ENCODE peak calls at places on chromosome 13, in eight cellular contexts. One of them, this sample, is unnamed.

GRCh38 chr13:57682128-57682716 is 50.7 kb downstream of the PCDH17 start:
- DNase-seq in IMR-90: no peak
- DNase-seq in CD8-positive, alpha-beta T cell: no peak
- DNase-seq in testis: no peak
- DNase-seq in psoas muscle: no peak
- DNase-seq in transverse colon: no peak
- DNase-seq in esophagus squamous epithelium: no peak
- DNase-seq in tibial artery: no peak
- DNase-seq in this sample: no peak

GRCh38 chr13:33105387-33106005 is 89.3 kb downstream of the KL start:
- DNase-seq in esophagus squamous epithelium: no peak
- DNase-seq in IMR-90: no peak
- DNase-seq in psoas muscle: peak; percentile 52
- DNase-seq in transverse colon: no peak
- DNase-seq in CD8-positive, alpha-beta T cell: no peak
- DNase-seq in testis: no peak
- DNase-seq in tibial artery: no peak
- DNase-seq in this sample: no peak

GRCh38 chr13:34640179-34640929 is 301.7 kb upstream of the NBEA start:
- DNase-seq in CD8-positive, alpha-beta T cell: no peak
- DNase-seq in esophagus squamous epithelium: no peak
- DNase-seq in transverse colon: no peak
- DNase-seq in IMR-90: no peak
- DNase-seq in tibial artery: no peak
- DNase-seq in psoas muscle: no peak
- DNase-seq in testis: no peak
- DNase-seq in this sample: no peak

GRCh38 chr13:97977376-97977705 is 23.9 kb downstream of the IPO5 start:
- DNase-seq in transverse colon: no peak
- DNase-seq in tibial artery: no peak
- DNase-seq in CD8-positive, alpha-beta T cell: no peak
- DNase-seq in esophagus squamous epithelium: no peak
- DNase-seq in psoas muscle: no peak
- DNase-seq in IMR-90: no peak
- DNase-seq in testis: no peak
- DNase-seq in this sample: no peak

GRCh38 chr13:52010890-52011689 is at the start of gene ATP7B:
- DNase-seq in CD8-positive, alpha-beta T cell: peak; percentile 18
- DNase-seq in transverse colon: peak; percentile 34
- DNase-seq in testis: peak; percentile 36
- DNase-seq in esophagus squamous epithelium: no peak
- DNase-seq in IMR-90: no peak
- DNase-seq in tibial artery: peak; percentile 23
- DNase-seq in psoas muscle: peak; percentile 49
- DNase-seq in this sample: peak; percentile 66

GRCh38 chr13:39415403-39415802 is 187.6 kb downstream of the LHFPL6 start:
- DNase-seq in transverse colon: no peak
- DNase-seq in esophagus squamous epithelium: no peak
- DNase-seq in IMR-90: peak; percentile 43
- DNase-seq in testis: peak; percentile 73
- DNase-seq in CD8-positive, alpha-beta T cell: no peak
- DNase-seq in tibial artery: peak; percentile 42
- DNase-seq in psoas muscle: peak; percentile 70
- DNase-seq in this sample: no peak

GRCh38 chr13:64239372-64239771 is 2823.7 kb upstream of the PCDH20 start:
- DNase-seq in tibial artery: no peak
- DNase-seq in CD8-positive, alpha-beta T cell: no peak
- DNase-seq in esophagus squamous epithelium: no peak
- DNase-seq in transverse colon: no peak
- DNase-seq in testis: no peak
- DNase-seq in psoas muscle: no peak
- DNase-seq in IMR-90: peak; percentile 70
- DNase-seq in this sample: no peak

GRCh38 chr13:102191951-102192461 is 209.8 kb downstream of the FGF14 start:
- DNase-seq in IMR-90: peak; percentile 62
- DNase-seq in testis: no peak
- DNase-seq in CD8-positive, alpha-beta T cell: no peak
- DNase-seq in psoas muscle: no peak
- DNase-seq in esophagus squamous epithelium: no peak
- DNase-seq in transverse colon: no peak
- DNase-seq in tibial artery: peak; percentile 33
- DNase-seq in this sample: no peak

GRCh38 chr13:24074687-24075086 is 85.8 kb upstream of the SPATA13 start:
- DNase-seq in psoas muscle: no peak
- DNase-seq in transverse colon: no peak
- DNase-seq in CD8-positive, alpha-beta T cell: no peak
- DNase-seq in IMR-90: no peak
- DNase-seq in tibial artery: peak; percentile 51
- DNase-seq in testis: no peak
- DNase-seq in esophagus squamous epithelium: no peak
- DNase-seq in this sample: no peak

GRCh38 chr13:61146571-61146970 is 269.1 kb downstream of the PCDH20 start:
- DNase-seq in transverse colon: no peak
- DNase-seq in esophagus squamous epithelium: no peak
- DNase-seq in CD8-positive, alpha-beta T cell: no peak
- DNase-seq in testis: no peak
- DNase-seq in tibial artery: no peak
- DNase-seq in psoas muscle: no peak
- DNase-seq in IMR-90: no peak
- DNase-seq in this sample: no peak

GRCh38 chr13:73074101-73074500 is 15.3 kb downstream of the KLF5 start:
- DNase-seq in transverse colon: no peak
- DNase-seq in testis: no peak
- DNase-seq in CD8-positive, alpha-beta T cell: no peak
- DNase-seq in tibial artery: no peak
- DNase-seq in IMR-90: peak; percentile 16
- DNase-seq in psoas muscle: no peak
- DNase-seq in esophagus squamous epithelium: no peak
- DNase-seq in this sample: no peak

GRCh38 chr13:74290324-74290773 is 156.1 kb upstream of the KLF12 start:
- DNase-seq in IMR-90: peak; percentile 79
- DNase-seq in CD8-positive, alpha-beta T cell: peak; percentile 44
- DNase-seq in esophagus squamous epithelium: no peak
- DNase-seq in transverse colon: peak; percentile 9
- DNase-seq in psoas muscle: no peak
- DNase-seq in tibial artery: no peak
- DNase-seq in testis: peak; percentile 36
- DNase-seq in this sample: no peak

GRCh38 chr13:38530492-38530891 is 156.4 kb upstream of the FREM2 start:
- DNase-seq in IMR-90: peak; percentile 1
- DNase-seq in testis: no peak
- DNase-seq in psoas muscle: no peak
- DNase-seq in CD8-positive, alpha-beta T cell: no peak
- DNase-seq in tibial artery: no peak
- DNase-seq in transverse colon: no peak
- DNase-seq in esophagus squamous epithelium: no peak
- DNase-seq in this sample: no peak

GRCh38 chr13:106533940-106534843 is 1.3 kb downstream of the EFNB2 start:
- DNase-seq in transverse colon: peak; percentile 63
- DNase-seq in esophagus squamous epithelium: no peak
- DNase-seq in IMR-90: peak; percentile 63
- DNase-seq in CD8-positive, alpha-beta T cell: peak; percentile 22
- DNase-seq in psoas muscle: peak; percentile 61
- DNase-seq in tibial artery: peak; percentile 40
- DNase-seq in testis: peak; percentile 57
- DNase-seq in this sample: peak; percentile 78

GRCh38 chr13:74695021-74695800 is 561.0 kb upstream of the KLF12 start:
- DNase-seq in psoas muscle: no peak
- DNase-seq in CD8-positive, alpha-beta T cell: no peak
- DNase-seq in IMR-90: no peak
- DNase-seq in testis: no peak
- DNase-seq in esophagus squamous epithelium: no peak
- DNase-seq in tibial artery: no peak
- DNase-seq in transverse colon: no peak
- DNase-seq in this sample: no peak

GRCh38 chr13:97328222-97328790 is 105.7 kb upstream of the RAP2A start:
- DNase-seq in esophagus squamous epithelium: no peak
- DNase-seq in testis: peak; percentile 41
- DNase-seq in transverse colon: no peak
- DNase-seq in tibial artery: no peak
- DNase-seq in psoas muscle: peak; percentile 54
- DNase-seq in CD8-positive, alpha-beta T cell: no peak
- DNase-seq in IMR-90: peak; percentile 86
- DNase-seq in this sample: no peak

DNA sequence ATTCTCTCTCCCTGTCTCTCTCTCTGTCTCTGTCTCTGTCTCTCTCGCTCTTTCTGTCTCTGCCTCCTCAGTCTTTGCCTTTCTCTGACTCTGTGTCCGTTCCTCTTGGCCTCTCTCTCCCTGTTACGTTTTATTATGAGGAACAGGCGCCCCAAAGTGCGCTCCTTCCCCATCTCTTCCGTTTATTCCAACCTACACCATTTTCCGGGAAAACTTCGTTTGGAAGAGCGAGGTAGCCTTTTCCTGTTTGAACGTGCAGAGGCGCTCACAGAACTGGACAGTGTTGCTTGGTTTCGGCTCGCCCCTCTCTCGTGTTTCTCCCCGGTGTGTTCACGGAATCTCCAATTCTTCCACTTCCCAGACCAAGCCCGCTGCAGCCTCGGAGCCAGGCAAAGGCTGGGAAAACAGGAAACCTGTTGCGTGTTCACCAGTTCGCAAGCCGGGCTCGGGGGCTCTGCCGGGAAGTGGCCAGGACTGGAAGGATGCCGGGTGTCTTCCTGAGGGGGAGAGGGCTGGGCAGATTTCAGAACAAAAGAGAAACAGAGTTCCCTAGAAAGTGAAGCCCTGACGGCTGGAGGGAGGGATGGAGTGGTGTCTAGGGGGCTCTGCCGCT is 605 bp downstream of the TMEM255B start:
- DNase-seq in psoas muscle: no peak
- DNase-seq in CD8-positive, alpha-beta T cell: no peak
- DNase-seq in tibial artery: peak; percentile 43
- DNase-seq in IMR-90: peak; percentile 9
- DNase-seq in transverse colon: no peak
- DNase-seq in esophagus squamous epithelium: no peak
- DNase-seq in testis: peak; percentile 36
- DNase-seq in this sample: no peak
- H3K4me3 ChIP-seq in psoas muscle: peak overlapping the region; percentile 71
- H3K4me3 ChIP-seq in CD8-positive, alpha-beta T cell: peak overlapping the region; percentile 67
- H3K4me3 ChIP-seq in tibial artery: peak overlapping the region; percentile 62
- H3K4me3 ChIP-seq in IMR-90: peak overlapping the region; percentile 52
- H3K4me3 ChIP-seq in transverse colon: peak overlapping the region; percentile 52
- H3K4me3 ChIP-seq in esophagus squamous epithelium: peak overlapping the region; percentile 78
- H3K4me3 ChIP-seq in testis: peak overlapping the region; percentile 76
- H3K4me3 ChIP-seq in this sample: peak overlapping the region; percentile 76

GRCh38 chr13:110361365-110361911 is 54.4 kb downstream of the COL4A2 start:
- DNase-seq in testis: peak; percentile 51
- DNase-seq in CD8-positive, alpha-beta T cell: no peak
- DNase-seq in esophagus squamous epithelium: no peak
- DNase-seq in IMR-90: peak; percentile 88
- DNase-seq in psoas muscle: peak; percentile 79
- DNase-seq in tibial artery: peak; percentile 81
- DNase-seq in transverse colon: peak; percentile 50
- DNase-seq in this sample: peak; percentile 54

GRCh38 chr13:110358381-110358780 is 51.3 kb downstream of the COL4A2 start:
- DNase-seq in IMR-90: no peak
- DNase-seq in testis: no peak
- DNase-seq in psoas muscle: no peak
- DNase-seq in tibial artery: no peak
- DNase-seq in CD8-positive, alpha-beta T cell: no peak
- DNase-seq in esophagus squamous epithelium: no peak
- DNase-seq in transverse colon: no peak
- DNase-seq in this sample: peak; percentile 49

GRCh38 chr13:110360598-110360997 is 53.5 kb downstream of the COL4A2 start:
- DNase-seq in testis: no peak
- DNase-seq in tibial artery: no peak
- DNase-seq in esophagus squamous epithelium: no peak
- DNase-seq in CD8-positive, alpha-beta T cell: no peak
- DNase-seq in IMR-90: no peak
- DNase-seq in transverse colon: no peak
- DNase-seq in psoas muscle: no peak
- DNase-seq in this sample: peak; percentile 61

GRCh38 chr13:110363009-110363408 is 55.9 kb downstream of the COL4A2 start:
- DNase-seq in CD8-positive, alpha-beta T cell: no peak
- DNase-seq in esophagus squamous epithelium: no peak
- DNase-seq in psoas muscle: no peak
- DNase-seq in transverse colon: no peak
- DNase-seq in tibial artery: peak; percentile 55
- DNase-seq in IMR-90: no peak
- DNase-seq in testis: no peak
- DNase-seq in this sample: peak; percentile 81

GRCh38 chr13:110359840-110360301 is 52.8 kb downstream of the COL4A2 start:
- DNase-seq in IMR-90: peak; percentile 97
- DNase-seq in testis: no peak
- DNase-seq in esophagus squamous epithelium: no peak
- DNase-seq in CD8-positive, alpha-beta T cell: no peak
- DNase-seq in transverse colon: no peak
- DNase-seq in psoas muscle: no peak
- DNase-seq in tibial artery: no peak
- DNase-seq in this sample: no peak
- H3K27ac ChIP-seq in IMR-90: peak overlapping the region; percentile 89
- H3K27ac ChIP-seq in testis: no peak overlapping the region
- H3K27ac ChIP-seq in esophagus squamous epithelium: peak overlapping the region; percentile 77
- H3K27ac ChIP-seq in CD8-positive, alpha-beta T cell: no peak overlapping the region
- H3K27ac ChIP-seq in transverse colon: peak overlapping the region; percentile 80
- H3K27ac ChIP-seq in psoas muscle: peak overlapping the region; percentile 13
- H3K27ac ChIP-seq in tibial artery: peak overlapping the region; percentile 73
- H3K27ac ChIP-seq in this sample: peak overlapping the region; percentile 81

GRCh38 chr13:110102053-110102452 is 204.9 kb downstream of the COL4A1 start:
- DNase-seq in psoas muscle: no peak
- DNase-seq in testis: no peak
- DNase-seq in IMR-90: no peak
- DNase-seq in esophagus squamous epithelium: no peak
- DNase-seq in CD8-positive, alpha-beta T cell: no peak
- DNase-seq in tibial artery: no peak
- DNase-seq in transverse colon: no peak
- DNase-seq in this sample: no peak

GRCh38 chr13:110105136-110105535 is 201.8 kb downstream of the COL4A1 start:
- DNase-seq in testis: no peak
- DNase-seq in esophagus squamous epithelium: no peak
- DNase-seq in psoas muscle: no peak
- DNase-seq in CD8-positive, alpha-beta T cell: no peak
- DNase-seq in transverse colon: no peak
- DNase-seq in tibial artery: no peak
- DNase-seq in IMR-90: no peak
- DNase-seq in this sample: no peak

GRCh38 chr13:110103026-110103425 is 203.9 kb downstream of the COL4A1 start:
- DNase-seq in psoas muscle: no peak
- DNase-seq in esophagus squamous epithelium: no peak
- DNase-seq in IMR-90: no peak
- DNase-seq in tibial artery: no peak
- DNase-seq in testis: no peak
- DNase-seq in CD8-positive, alpha-beta T cell: no peak
- DNase-seq in transverse colon: no peak
- DNase-seq in this sample: no peak

GRCh38 chr13:110106726-110107125 is 200.2 kb downstream of the COL4A1 start:
- DNase-seq in transverse colon: peak; percentile 29
- DNase-seq in IMR-90: no peak
- DNase-seq in CD8-positive, alpha-beta T cell: no peak
- DNase-seq in psoas muscle: no peak
- DNase-seq in testis: peak; percentile 64
- DNase-seq in esophagus squamous epithelium: no peak
- DNase-seq in tibial artery: peak; percentile 60
- DNase-seq in this sample: no peak

GRCh38 chr13:110103479-110103878 is 203.5 kb downstream of the COL4A1 start:
- DNase-seq in esophagus squamous epithelium: no peak
- DNase-seq in tibial artery: no peak
- DNase-seq in transverse colon: no peak
- DNase-seq in testis: no peak
- DNase-seq in psoas muscle: no peak
- DNase-seq in IMR-90: no peak
- DNase-seq in CD8-positive, alpha-beta T cell: no peak
- DNase-seq in this sample: no peak
- H3K4me3 ChIP-seq in esophagus squamous epithelium: no peak overlapping the region
- H3K4me3 ChIP-seq in tibial artery: no peak overlapping the region
- H3K4me3 ChIP-seq in transverse colon: no peak overlapping the region
- H3K4me3 ChIP-seq in testis: no peak overlapping the region
- H3K4me3 ChIP-seq in psoas muscle: no peak overlapping the region
- H3K4me3 ChIP-seq in IMR-90: no peak overlapping the region
- H3K4me3 ChIP-seq in CD8-positive, alpha-beta T cell: no peak overlapping the region
- H3K4me3 ChIP-seq in this sample: no peak overlapping the region

GRCh38 chr13:109331898-109332297 is 454.5 kb downstream of the IRS2 start:
- DNase-seq in IMR-90: peak; percentile 89
- DNase-seq in testis: no peak
- DNase-seq in tibial artery: no peak
- DNase-seq in psoas muscle: no peak
- DNase-seq in esophagus squamous epithelium: no peak
- DNase-seq in CD8-positive, alpha-beta T cell: no peak
- DNase-seq in transverse colon: no peak
- DNase-seq in this sample: no peak
- H3K27ac ChIP-seq in IMR-90: no peak overlapping the region
- H3K27ac ChIP-seq in testis: no peak overlapping the region
- H3K27ac ChIP-seq in tibial artery: no peak overlapping the region
- H3K27ac ChIP-seq in psoas muscle: no peak overlapping the region
- H3K27ac ChIP-seq in esophagus squamous epithelium: no peak overlapping the region
- H3K27ac ChIP-seq in CD8-positive, alpha-beta T cell: no peak overlapping the region
- H3K27ac ChIP-seq in transverse colon: no peak overlapping the region
- H3K27ac ChIP-seq in this sample: no peak overlapping the region

This sample was measured in ascending aorta.